ENCODE peak calls at places on chromosomes 3 and 15, in seven cellular contexts. M is HCT116, Q is H1, W is psoas muscle, X is osteoblast, Z is thyroid gland, K is body of pancreas. P is an unnamed sample. For H3K9me3 and H3K27me3, the result is how much of the 10 kb centered on the place peaks cover.

GRCh38 chr15:38242055-38242454 is 10.6 kb upstream of the SPRED1 start:
- DNase-seq in X (no peak), M (no peak), Q (no peak), K (no peak), W (no peak), Z (no peak), P (no peak)

GRCh38 chr3:42387802-42388651 is 22.4 kb downstream of the LYZL4 start:
- DNase-seq in M (no peak), Q (no peak), X (no peak), W (no peak), K (no peak), Z (no peak), P (no peak)

GRCh38 chr15:37793851-37794250 is 140.6 kb upstream of the TMCO5A start:
- DNase-seq in K (no peak), Z (no peak), Q (no peak), W (no peak), X (no peak), M (no peak), P (no peak)

GRCh38 chr15:74317820-74318375 is 49.5 kb downstream of the CYP11A1 start:
- DNase-seq in K (peak), Z (peak), W (peak), Q (no peak), M (no peak), X (peak), P (peak)

GRCh38 chr15:42062284-42062806 is 32.0 kb downstream of the PLA2G4D start:
- DNase-seq in Q (no peak), W (no peak), M (no peak), K (no peak), Z (no peak), X (no peak), P (no peak)

GRCh38 chr3:47961815-47962606 is 54.2 kb downstream of the MAP4 start:
- DNase-seq in Z (no peak), K (no peak), Q (no peak), X (no peak), W (no peak), M (no peak), P (peak)

GRCh38 chr3:77915341-77915740 is 875.4 kb downstream of the ROBO2 start:
- DNase-seq in Z (no peak), X (no peak), Q (no peak), W (no peak), M (no peak), K (no peak), P (no peak)

GRCh38 chr3:40754966-40755365 is 230.2 kb downstream of the ZNF621 start:
- DNase-seq in M (no peak), W (no peak), Z (no peak), Q (no peak), X (no peak), K (no peak), P (no peak)

GRCh38 chr3:7504886-7505775 is 644.2 kb downstream of the GRM7 start:
- DNase-seq in Z (no peak), W (peak), Q (no peak), K (no peak), M (peak), X (no peak), P (no peak)

GRCh38 chr3:141275511-141275910 is 43.9 kb downstream of the PXYLP1 start:
- DNase-seq in W (no peak), M (no peak), K (no peak), X (no peak), Z (no peak), Q (no peak), P (no peak)

GRCh38 chr3:180275176-180275575 is 238.4 kb upstream of the PEX5L start:
- DNase-seq in K (no peak), W (no peak), Q (no peak), M (no peak), X (no peak), Z (no peak), P (no peak)

GRCh38 chr3:168161696-168162095 is 66.0 kb upstream of the GOLIM4 start:
- DNase-seq in K (no peak), Z (no peak), W (no peak), Q (no peak), X (peak), M (no peak), P (no peak)

GRCh38 chr3:184977796-184978195 is 165.8 kb downstream of the VPS8 start:
- DNase-seq in M (no peak), K (no peak), Z (no peak), W (no peak), Q (no peak), X (no peak), P (no peak)

GRCh38 chr3:23741403-23741706 is 64.4 kb upstream of the UBE2E1 start:
- DNase-seq in W (no peak), K (no peak), M (no peak), X (no peak), Q (no peak), Z (no peak), P (no peak)

GRCh38 chr15:65824941-65825544 is 33.0 kb upstream of the DENND4A start:
- DNase-seq in Q (no peak), W (peak), X (no peak), M (no peak), K (no peak), Z (peak), P (no peak)

GRCh38 chr15:91049378-91050127 is 27.2 kb upstream of the VPS33B start:
- DNase-seq in Z (peak), M (peak), W (no peak), X (peak), Q (no peak), K (peak), P (no peak)

GRCh38 chr3:149977391-149977790 is 6.7 kb upstream of the PFN2 start:
- DNase-seq in Q (no peak), K (no peak), M (no peak), Z (no peak), W (no peak), X (peak), P (no peak)

GRCh38 chr3:76585794-76586392 is 454.0 kb upstream of the ROBO2 start:
- DNase-seq in Z (no peak), W (no peak), K (no peak), M (no peak), Q (no peak), X (peak), P (no peak)

GRCh38 chr3:12886106-12886679 is 44.8 kb upstream of the RPL32 start:
- DNase-seq in Q (no peak), K (no peak), Z (no peak), W (no peak), M (no peak), X (peak), P (no peak)

GRCh38 chr3:44146073-44146472 is 95.6 kb upstream of the TOPAZ1 start:
- DNase-seq in K (no peak), M (no peak), Z (no peak), Q (no peak), X (no peak), W (no peak), P (no peak)

GRCh38 chr3:113205481-113205880 is 5.9 kb upstream of the BOC start:
- DNase-seq in W (no peak), K (no peak), Z (no peak), M (no peak), X (peak), Q (no peak), P (no peak)

GRCh38 chr15:101269479-101270223 is 7.6 kb downstream of the SELENOS start:
- DNase-seq in W (no peak), X (no peak), M (no peak), K (no peak), Q (no peak), Z (no peak), P (no peak)

GRCh38 chr15:77013786-77014136 is 18.8 kb downstream of the PSTPIP1 start:
- DNase-seq in Q (no peak), K (no peak), X (peak), W (peak), Z (no peak), M (peak), P (peak)

GRCh38 chr3:168085491-168086119 is 10.1 kb downstream of the GOLIM4 start:
- DNase-seq in W (no peak), Z (no peak), M (no peak), X (no peak), K (no peak), Q (no peak), P (no peak)

GRCh38 chr15:59205839-59206622 is 612 bp upstream of the LDHAL6B start:
- DNase-seq in X (no peak), Q (no peak), M (no peak), K (no peak), W (no peak), Z (no peak), P (no peak)

GRCh38 chr15:72231066-72231846 is at the start of gene PKM:
- DNase-seq in Z (peak), Q (peak), K (peak), X (peak), W (peak), M (peak), P (peak)

GRCh38 chr15:39219608-39220007 is 361.3 kb upstream of the THBS1 start:
- DNase-seq in X (no peak), K (no peak), M (no peak), W (no peak), Q (no peak), Z (no peak), P (no peak)

GRCh38 chr3:165466856-165467255 is 270.7 kb upstream of the SLITRK3 start:
- DNase-seq in W (no peak), X (no peak), Z (no peak), M (no peak), K (no peak), Q (no peak), P (no peak)

GRCh38 chr3:56772926-56773587 is 28.7 kb downstream of the ARHGEF3 start:
- DNase-seq in M (no peak), Z (no peak), Q (no peak), W (no peak), X (no peak), K (no peak), P (no peak)

GRCh38 chr3:185733980-185734724 is 90.7 kb downstream of the IGF2BP2 start:
- DNase-seq in W (no peak), Q (no peak), Z (peak), M (peak), K (peak), X (peak), P (peak)

GRCh38 chr3:15064299-15064834 is 748 bp downstream of the MRPS25 start:
- DNase-seq in K (peak), Z (peak), W (peak), M (no peak), X (peak), Q (no peak), P (peak)

GRCh38 chr3:184725176-184725575 is 13.3 kb upstream of the MAGEF1 start:
- DNase-seq in M (no peak), Q (no peak), X (no peak), K (no peak), W (no peak), Z (no peak), P (no peak)

GRCh38 chr3:9903904-9904303 is 1.3 kb downstream of the IL17RE start:
- DNase-seq in Q (no peak), W (no peak), M (no peak), K (peak), X (no peak), Z (peak), P (no peak)

GRCh38 chr15:42549052-42549491 is 434 bp downstream of the HAUS2 start:
- DNase-seq in Q (no peak), X (peak), M (no peak), Z (peak), W (no peak), K (no peak), P (no peak)

GRCh38 chr3:30760040-30760439 is 134.4 kb downstream of the GADL1 start:
- DNase-seq in W (no peak), Q (no peak), X (no peak), Z (no peak), M (no peak), K (no peak), P (no peak)

GRCh38 chr3:195179782-195180489 is 91.0 kb downstream of the XXYLT1 start:
- DNase-seq in M (no peak), X (no peak), Z (no peak), Q (no peak), K (no peak), W (no peak), P (no peak)

GRCh38 chr3:52502808-52503350 is 7.7 kb downstream of the STAB1 start:
- DNase-seq in Q (no peak), X (no peak), K (no peak), Z (no peak), M (no peak), W (no peak), P (no peak)

GRCh38 chr3:9955067-9955502 is 2.9 kb upstream of the PRRT3 start:
- DNase-seq in X (peak), W (no peak), M (no peak), K (peak), Q (peak), Z (peak), P (no peak)

DNA sequence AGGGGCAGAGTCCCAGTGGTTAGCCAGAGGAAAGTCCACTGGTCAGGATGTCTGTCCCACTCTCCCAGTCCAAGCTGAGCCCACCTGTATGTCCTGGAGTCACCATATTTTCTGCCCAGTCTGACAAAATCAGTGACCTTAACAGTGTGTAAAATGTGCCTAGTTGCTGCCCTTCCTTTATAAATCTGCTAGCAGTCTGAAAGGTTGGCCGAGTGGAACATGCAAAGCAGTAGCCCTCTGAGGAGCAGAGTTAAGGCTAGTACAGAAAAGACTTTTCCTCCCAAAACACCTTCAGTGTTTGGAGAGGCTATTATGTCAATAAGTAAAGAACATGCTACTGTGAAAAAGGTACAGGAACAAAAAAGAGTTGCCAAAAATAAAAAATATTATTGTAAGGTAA is 15.3 kb downstream of the TTC21A start:
- DNase-seq in Z (no peak), W (no peak), K (no peak), Q (no peak), M (no peak), X (no peak), P (peak)
- H3K9me3 ChIP-seq in Z (under half), W (under half), K (under half), Q (under half), M (under half), X (under half), P (under half)

GRCh38 chr3:22372292-22372949 is 621.4 kb upstream of the ZNF385D start:
- DNase-seq in Q (peak), W (peak), M (no peak), K (no peak), Z (no peak), X (peak), P (no peak)
- H3K4me3 ChIP-seq in Q (peak), W (peak), M (no peak), K (no peak), Z (no peak), X (no peak), P (no peak)

GRCh38 chr3:173396191-173397041 is 1.1 kb upstream of the NLGN1 start:
- DNase-seq in M (no peak), Q (peak), K (no peak), Z (peak), W (no peak), X (peak), P (no peak)

GRCh38 chr3:173395412-173396181 is 1.9 kb upstream of the NLGN1 start:
- DNase-seq in X (peak), Q (peak), K (peak), W (peak), M (peak), Z (peak), P (no peak)

GRCh38 chr3:173398111-173398479 is 551 bp downstream of the NLGN1 start:
- DNase-seq in K (no peak), M (no peak), Q (no peak), Z (no peak), W (no peak), X (peak), P (no peak)

GRCh38 chr3:173397161-173398110 is at the start of gene NLGN1:
- DNase-seq in X (peak), K (peak), M (no peak), Z (peak), Q (peak), W (peak), P (peak)

GRCh38 chr3:173395073-173395411 is 2.5 kb upstream of the NLGN1 start:
- DNase-seq in Z (no peak), Q (no peak), X (no peak), K (no peak), W (no peak), M (no peak), P (no peak)
- H3K27me3 ChIP-seq in Z (under half), Q (under half), X (under half), K (under half), W (under half), M (under half), P (under half)

DNA sequence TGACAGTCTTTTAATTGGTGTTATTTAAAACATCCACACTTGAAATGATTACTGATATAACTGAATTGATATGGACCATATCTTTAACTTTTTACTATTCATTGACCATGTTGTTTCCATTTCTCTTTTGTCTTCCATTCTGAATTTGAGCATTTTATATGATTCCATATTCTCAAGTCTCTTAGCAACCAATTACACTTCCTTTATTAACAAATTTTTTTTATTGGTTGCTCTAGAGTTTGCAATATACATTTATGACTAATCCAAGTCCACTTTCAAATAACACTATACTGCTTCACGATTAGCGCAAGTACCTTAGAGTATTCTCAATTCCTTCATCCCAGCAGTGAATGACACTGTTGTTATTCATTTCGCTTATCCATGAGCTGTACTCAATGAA is 16.4 kb downstream of the RFX7 start:
- DNase-seq in Q (no peak), M (no peak), Z (no peak), X (no peak), W (no peak), K (no peak), P (no peak)
- H3K9me3 ChIP-seq in Q (under half), M (under half), Z (under half), X (under half), W (under half), K (under half), P (under half)

DNA sequence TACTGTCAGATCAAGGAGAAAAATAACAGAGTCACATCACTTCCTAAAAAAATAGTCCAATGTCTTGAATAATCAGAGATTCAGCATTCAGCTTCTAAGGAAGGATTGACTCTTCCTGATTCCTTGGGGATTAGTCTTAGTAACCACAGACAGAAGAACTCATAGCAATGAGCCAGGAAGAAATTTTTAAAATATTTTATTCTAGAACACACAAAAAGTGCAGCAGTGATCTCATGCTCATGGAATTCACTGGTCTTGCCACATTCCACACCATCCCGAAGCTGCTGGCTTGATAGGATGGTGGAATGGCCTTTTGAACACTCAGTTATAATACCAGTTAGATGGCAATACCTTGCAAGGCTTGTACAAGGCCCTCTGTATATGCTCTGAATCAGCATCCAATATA is 43.0 kb upstream of the ABI3BP start:
- DNase-seq in Q (no peak), X (peak), M (peak), Z (peak), W (no peak), K (peak), P (no peak)
- H3K4me3 ChIP-seq in Q (no peak), X (no peak), M (no peak), Z (no peak), W (no peak), K (no peak), P (no peak)

GRCh38 chr3:111952866-111953450 is 25.9 kb upstream of the ABHD10 start:
- DNase-seq in X (no peak), W (no peak), Q (no peak), K (no peak), M (no peak), Z (no peak), P (no peak)

GRCh38 chr3:111954228-111954990 is 24.4 kb upstream of the ABHD10 start:
- DNase-seq in M (no peak), W (no peak), Q (no peak), K (no peak), X (no peak), Z (no peak), P (no peak)

GRCh38 chr3:111956449-111956848 is 22.4 kb upstream of the ABHD10 start:
- DNase-seq in Q (no peak), Z (no peak), K (no peak), X (no peak), W (no peak), M (no peak), P (no peak)

GRCh38 chr3:111955876-111956275 is 22.9 kb upstream of the ABHD10 start:
- DNase-seq in X (no peak), Q (no peak), K (no peak), W (no peak), Z (no peak), M (no peak), P (no peak)

DNA sequence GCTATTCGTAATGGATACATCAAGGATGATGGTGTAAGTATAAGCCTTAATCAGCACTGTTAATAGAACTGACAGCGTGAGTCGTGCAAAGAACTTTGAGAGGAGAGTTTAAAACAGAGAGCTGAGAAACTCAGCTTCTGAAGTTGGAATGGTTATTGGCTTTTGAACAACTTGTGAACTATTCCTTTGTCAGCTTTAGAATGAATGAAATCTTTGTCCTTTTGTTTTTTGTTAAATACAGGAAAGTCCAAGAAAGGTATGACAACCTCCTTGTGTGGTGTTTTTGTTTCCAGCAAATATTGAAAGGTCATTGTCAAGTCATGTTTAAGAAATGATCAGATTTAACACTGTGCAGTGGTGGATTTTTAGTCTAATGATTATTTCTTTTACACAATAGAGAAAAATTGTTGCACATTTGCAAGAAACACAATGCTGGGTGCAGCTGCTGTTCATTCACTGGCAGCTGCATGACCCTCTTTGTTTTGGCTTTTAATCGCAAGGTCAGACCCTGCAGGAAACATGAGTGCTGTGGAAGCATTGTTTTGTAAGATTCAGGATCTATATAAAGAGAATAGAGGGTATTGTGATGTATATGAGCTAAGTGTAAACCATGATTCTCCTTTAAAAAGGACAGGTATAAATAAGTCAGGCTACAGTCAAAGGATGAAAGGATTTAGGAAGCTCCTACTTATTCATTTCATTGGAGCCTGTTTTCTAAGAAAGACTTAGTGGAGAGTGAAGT is 21.7 kb upstream of the ABHD10 start:
- DNase-seq in Q (no peak), W (no peak), Z (no peak), K (no peak), X (no peak), M (no peak), P (no peak)
- H3K27me3 ChIP-seq in Q (under half), W (under half), Z (under half), K (under half), X (under half), M (under half), P (under half)

DNA sequence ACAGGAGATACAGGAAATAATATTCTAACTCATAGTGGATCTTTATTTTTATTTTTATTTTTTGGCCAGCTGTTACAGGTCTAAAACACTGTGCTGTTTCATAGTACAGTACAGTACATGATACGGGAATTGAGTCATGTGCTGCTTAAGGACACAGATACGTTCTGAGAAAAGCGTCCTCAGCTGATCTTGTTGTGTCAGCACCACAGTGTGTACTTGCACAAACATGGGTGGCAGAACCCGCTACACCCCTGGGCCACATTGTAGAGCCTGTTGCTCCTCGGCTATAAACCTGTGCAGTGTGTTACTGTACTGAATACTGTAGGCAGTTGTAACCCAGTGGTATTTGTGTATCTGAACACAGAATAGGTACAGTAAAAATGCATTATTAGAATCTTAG is 183.4 kb downstream of the OR4M2 start:
- DNase-seq in Q (no peak), K (no peak), Z (no peak), W (no peak), M (no peak), X (no peak), P (no peak)
- H3K9me3 ChIP-seq in Q (half or more), K (under half), Z (under half), W (under half), M (under half), X (under half), P (under half)

GRCh38 chr15:64701482-64701881 is 73.9 kb downstream of the RBPMS2 start:
- DNase-seq in K (no peak), W (no peak), Z (no peak), Q (no peak), M (no peak), X (peak), P (no peak)
- H3K4me3 ChIP-seq in K (no peak), W (peak), Z (no peak), Q (peak), M (no peak), X (peak), P (no peak)